ENCODE peak calls at places on chromosomes 5 and 9, in nine cellular contexts. Q, K, B, Y, S, G, A, C and J are unnamed samples.

GRCh38 chr5:147558826-147559225 is 49.0 kb upstream of the DPYSL3 start:
- DNase-seq in Q (no peak), K (peak; percentile 79), B (no peak), Y (peak; percentile 68), S (peak; percentile 81), G (peak; percentile 70), A (no peak), C (peak; percentile 23), J (peak; percentile 8)

GRCh38 chr9:98284754-98285153 is 29.3 kb upstream of the TBC1D2 start:
- DNase-seq in Q (no peak), K (no peak), B (no peak), Y (no peak), S (no peak), G (no peak), A (no peak), C (no peak), J (no peak)

GRCh38 chr5:147472669-147473131 is 37.2 kb downstream of the DPYSL3 start:
- DNase-seq in Q (no peak), K (no peak), B (no peak), Y (no peak), S (no peak), G (no peak), A (no peak), C (no peak), J (no peak)

GRCh38 chr9:130732131-130732530 is 38.6 kb downstream of the EXOSC2 start:
- DNase-seq in Q (no peak), K (no peak), B (no peak), Y (no peak), S (peak; percentile 31), G (no peak), A (no peak), C (peak; percentile 48), J (no peak)

GRCh38 chr9:136686794-136687711 is at the start of gene AGPAT2:
- DNase-seq in Q (peak; percentile 42), K (peak; percentile 46), B (peak; percentile 47), Y (peak; percentile 85), S (peak; percentile 36), G (peak; percentile 87), A (no peak), C (peak; percentile 83), J (peak; percentile 46)

GRCh38 chr9:107942870-107943269 is 453.3 kb upstream of the KLF4 start:
- DNase-seq in Q (no peak), K (peak; percentile 13), B (no peak), Y (no peak), S (no peak), G (no peak), A (no peak), C (no peak), J (no peak)

GRCh38 chr9:134525841-134526797 is 115.5 kb upstream of the COL5A1 start:
- DNase-seq in Q (no peak), K (no peak), B (no peak), Y (peak; percentile 66), S (no peak), G (peak; percentile 87), A (no peak), C (no peak), J (no peak)

GRCh38 chr5:83096660-83097334 is 19.4 kb downstream of the XRCC4 start:
- DNase-seq in Q (no peak), K (peak; percentile 73), B (no peak), Y (no peak), S (peak; percentile 18), G (peak; percentile 13), A (no peak), C (no peak), J (no peak)

GRCh38 chr5:151683936-151684586 is 2.7 kb downstream of the SPARC start:
- DNase-seq in Q (no peak), K (peak; percentile 6), B (no peak), Y (no peak), S (no peak), G (no peak), A (no peak), C (no peak), J (no peak)

GRCh38 chr9:74824654-74825053 is 63.1 kb downstream of the TRPM6 start:
- DNase-seq in Q (no peak), K (peak; percentile 9), B (no peak), Y (peak; percentile 56), S (no peak), G (no peak), A (no peak), C (no peak), J (no peak)

GRCh38 chr5:13771011-13771571 is 173.4 kb downstream of the DNAH5 start:
- DNase-seq in Q (no peak), K (peak; percentile 86), B (no peak), Y (no peak), S (peak; percentile 88), G (no peak), A (no peak), C (no peak), J (no peak)

GRCh38 chr5:121366515-121366914 is 485.2 kb upstream of the FTMT start:
- DNase-seq in Q (no peak), K (peak; percentile 86), B (no peak), Y (no peak), S (peak; percentile 80), G (peak; percentile 8), A (no peak), C (peak; percentile 77), J (no peak)

GRCh38 chr9:70392189-70392588 is 22.3 kb downstream of the KLF9 start:
- DNase-seq in Q (no peak), K (no peak), B (no peak), Y (no peak), S (no peak), G (no peak), A (no peak), C (peak; percentile 40), J (no peak)

GRCh38 chr5:141003791-141004601 is 37.7 kb downstream of the PCDHAC2 start:
- DNase-seq in Q (no peak), K (no peak), B (no peak), Y (no peak), S (no peak), G (no peak), A (no peak), C (peak; percentile 56), J (no peak)

GRCh38 chr9:13377286-13377925 is 97.9 kb upstream of the MPDZ start:
- DNase-seq in Q (no peak), K (no peak), B (no peak), Y (no peak), S (no peak), G (no peak), A (no peak), C (no peak), J (no peak)

GRCh38 chr5:132688536-132689409 is 15.0 kb downstream of the IL4 start:
- DNase-seq in Q (no peak), K (peak; percentile 12), B (no peak), Y (no peak), S (peak; percentile 23), G (no peak), A (no peak), C (no peak), J (no peak)

GRCh38 chr5:160054831-160055230 is 45.9 kb downstream of the TTC1 start:
- DNase-seq in Q (no peak), K (peak; percentile 20), B (no peak), Y (no peak), S (peak; percentile 51), G (peak; percentile 61), A (no peak), C (peak; percentile 35), J (no peak)

GRCh38 chr9:86891091-86891490 is 56.2 kb downstream of the GAS1 start:
- DNase-seq in Q (no peak), K (no peak), B (no peak), Y (no peak), S (no peak), G (no peak), A (no peak), C (no peak), J (no peak)

GRCh38 chr5:179307006-179307800 is 38.1 kb downstream of the ADAMTS2 start:
- DNase-seq in Q (no peak), K (peak; percentile 13), B (no peak), Y (no peak), S (peak; percentile 43), G (peak; percentile 52), A (no peak), C (no peak), J (no peak)

GRCh38 chr9:19894975-19895374 is 106.1 kb upstream of the SLC24A2 start:
- DNase-seq in Q (no peak), K (peak; percentile 2), B (no peak), Y (no peak), S (peak; percentile 43), G (peak; percentile 17), A (no peak), C (no peak), J (no peak)

GRCh38 chr5:60092671-60093422 is 199.3 kb upstream of the PDE4D start:
- DNase-seq in Q (no peak), K (peak; percentile 31), B (no peak), Y (no peak), S (peak; percentile 0), G (no peak), A (no peak), C (peak; percentile 41), J (no peak)